ENCODE peak calls at places on chromosomes 16 and 17, in six cellular contexts. L is testis; F is mesendoderm; G is prostate gland; E is CD8-positive, alpha-beta T cell; W is CD8-positive, alpha-beta memory T cell. H is an unnamed sample.

GRCh38 chr16:918068-918467 is 52.7 kb downstream of the LMF1 start:
- DNase-seq in L (no peak), F (no peak), G (no peak), E (no peak), W (no peak), H (no peak)

GRCh38 chr17:60358611-60359225 is 33.2 kb downstream of the USP32 start:
- DNase-seq in L (no peak), F (no peak), G (no peak), E (no peak), W (no peak), H (no peak)

GRCh38 chr16:70590722-70591438 is 55.5 kb upstream of the IL34 start:
- DNase-seq in L (peak), F (no peak), G (no peak), E (no peak), W (no peak), H (no peak)

GRCh38 chr17:7173687-7174602 is 5.2 kb downstream of the ASGR1 start:
- DNase-seq in L (peak), F (peak), G (peak), E (peak), W (peak), H (no peak)

GRCh38 chr17:81086789-81087551 is 52.0 kb downstream of the BAIAP2 start:
- DNase-seq in L (no peak), F (no peak), G (no peak), E (no peak), W (no peak), H (no peak)

GRCh38 chr16:89785523-89786155 is 30.8 kb downstream of the FANCA start:
- DNase-seq in L (no peak), F (no peak), G (no peak), E (peak), W (peak), H (no peak)

GRCh38 chr17:50344712-50345380 is 1.1 kb upstream of the XYLT2 start:
- DNase-seq in L (no peak), F (no peak), G (no peak), E (no peak), W (no peak), H (no peak)

GRCh38 chr17:82297280-82297803 is 20.1 kb downstream of the CD7 start:
- DNase-seq in L (peak), F (no peak), G (peak), E (peak), W (peak), H (no peak)

GRCh38 chr16:81553814-81554675 is 109.4 kb downstream of the CMIP start:
- DNase-seq in L (no peak), F (peak), G (no peak), E (no peak), W (no peak), H (no peak)

GRCh38 chr17:4945176-4945943 is 3.0 kb downstream of the PFN1 start:
- DNase-seq in L (peak), F (peak), G (peak), E (peak), W (peak), H (no peak)

GRCh38 chr16:19886061-19886792 is 1.6 kb upstream of the GPRC5B start:
- DNase-seq in L (peak), F (peak), G (peak), E (peak), W (peak), H (peak)

GRCh38 chr17:19260958-19261357 is 23.8 kb downstream of the EPN2 start:
- DNase-seq in L (no peak), F (peak), G (no peak), E (no peak), W (no peak), H (no peak)

GRCh38 chr16:86041807-86042206 is 142.8 kb downstream of the IRF8 start:
- DNase-seq in L (no peak), F (no peak), G (no peak), E (no peak), W (no peak), H (no peak)

GRCh38 chr17:9937901-9938300 is 32.8 kb upstream of the RCVRN start:
- DNase-seq in L (no peak), F (no peak), G (no peak), E (no peak), W (no peak), H (no peak)

GRCh38 chr16:87127061-87127765 is 190.0 kb downstream of the C16orf95 start:
- DNase-seq in L (peak), F (peak), G (no peak), E (no peak), W (no peak), H (no peak)

GRCh38 chr16:26382607-26383006 is 684.1 kb upstream of the C16orf82 start:
- DNase-seq in L (no peak), F (no peak), G (no peak), E (no peak), W (no peak), H (no peak)

GRCh38 chr16:71919033-71919432 is 23.7 kb downstream of the IST1 start:
- DNase-seq in L (no peak), F (no peak), G (no peak), E (no peak), W (no peak), H (no peak)
- H3K27ac ChIP-seq in L (no peak), F (no peak), G (no peak), E (no peak), W (no peak), H (no peak)

DNA sequence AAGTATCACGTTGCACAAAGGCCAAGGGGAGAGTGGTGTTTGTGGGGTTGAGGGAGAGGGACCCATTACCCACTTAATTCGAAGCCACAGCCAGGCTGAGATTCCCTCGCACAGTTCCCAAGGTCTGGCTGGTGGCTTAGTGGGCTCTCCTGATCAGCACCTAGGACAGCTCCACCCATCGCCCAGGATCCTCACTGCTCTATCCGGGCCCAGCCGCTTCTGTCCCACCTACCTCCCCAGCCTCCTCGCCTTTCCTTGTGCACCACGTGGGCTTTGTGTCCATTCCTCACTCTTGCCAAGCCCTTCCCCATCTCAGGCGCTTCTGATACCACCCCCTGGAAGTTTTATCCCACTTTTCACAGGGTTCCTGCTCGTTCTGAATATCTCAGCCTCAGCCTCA is 163.5 kb downstream of the CCT6B start:
- DNase-seq in L (peak), F (peak), G (no peak), E (peak), W (no peak), H (no peak)
- H3K4me3 ChIP-seq in L (no peak), F (no peak), G (no peak), E (no peak), W (no peak), H (no peak)

GRCh38 chr17:40448213-40448638 is 5.0 kb downstream of the IGFBP4 start:
- DNase-seq in L (no peak), F (no peak), G (no peak), E (no peak), W (no peak), H (no peak)

GRCh38 chr17:40448639-40449261 is 5.5 kb downstream of the IGFBP4 start:
- DNase-seq in L (no peak), F (no peak), G (no peak), E (no peak), W (no peak), H (no peak)

GRCh38 chr17:40451420-40451819 is 8.2 kb downstream of the IGFBP4 start:
- DNase-seq in L (no peak), F (no peak), G (no peak), E (no peak), W (no peak), H (no peak)

GRCh38 chr17:40452074-40452787 is 9.0 kb downstream of the IGFBP4 start:
- DNase-seq in L (no peak), F (no peak), G (no peak), E (no peak), W (no peak), H (no peak)

DNA sequence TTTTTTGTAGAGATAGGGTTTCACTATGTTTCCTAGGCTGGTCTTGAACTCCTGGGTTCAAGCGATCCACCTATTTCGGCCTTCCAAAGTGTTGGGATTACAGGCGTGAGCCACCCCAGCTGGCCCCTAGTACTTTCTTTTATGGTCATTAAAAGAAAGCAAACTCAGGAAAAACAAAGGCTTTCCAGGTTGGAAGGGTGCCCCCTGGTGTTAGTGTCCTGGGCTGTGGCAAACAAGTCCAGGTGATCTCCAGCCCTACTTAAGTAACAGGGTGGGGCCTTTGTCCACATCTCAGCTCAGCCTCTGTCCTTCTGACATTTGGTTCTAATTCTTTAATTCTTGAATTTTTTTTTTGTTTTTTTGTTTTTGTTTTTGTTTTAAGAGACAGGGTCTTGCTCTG is 6.9 kb downstream of the IGFBP4 start:
- DNase-seq in L (no peak), F (peak), G (no peak), E (peak), W (no peak), H (no peak)
- H3K27ac ChIP-seq in L (peak), F (no peak), G (no peak), E (no peak), W (no peak), H (no peak)

DNA sequence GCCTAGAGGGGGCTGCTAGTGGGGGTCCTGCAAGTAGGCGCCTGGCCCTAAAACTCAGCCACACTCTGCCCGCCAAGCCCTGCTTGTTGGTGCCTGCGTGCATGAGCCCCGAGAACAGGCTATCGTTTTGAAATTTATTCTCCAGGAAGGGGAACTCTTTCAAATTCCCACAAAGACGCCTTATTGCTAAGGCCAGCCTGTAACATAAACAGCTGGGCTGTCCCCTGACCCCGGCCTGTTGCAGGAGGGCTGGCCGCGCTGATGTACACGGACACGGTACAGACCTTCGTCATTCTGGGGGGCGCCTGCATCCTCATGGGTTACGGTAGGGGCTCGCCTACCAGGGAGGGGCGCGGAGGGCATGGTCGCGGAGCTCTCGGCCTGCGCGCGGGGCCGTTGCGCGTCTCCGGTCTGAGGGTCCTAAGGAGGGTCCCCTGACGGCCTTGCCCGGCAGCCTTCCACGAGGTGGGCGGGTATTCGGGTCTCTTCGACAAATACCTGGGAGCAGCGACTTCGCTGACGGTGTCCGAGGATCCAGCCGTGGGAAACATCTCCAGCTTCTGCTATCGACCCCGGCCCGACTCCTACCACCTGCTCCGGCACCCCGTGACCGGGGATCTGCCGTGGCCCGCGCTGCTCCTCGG is 4.3 kb downstream of the SLC5A2 start:
- DNase-seq in L (no peak), F (no peak), G (no peak), E (no peak), W (no peak), H (no peak)
- H3K4me3 ChIP-seq in L (peak), F (no peak), G (peak), E (peak), W (peak), H (peak)

H was measured in SK-N-MC.